ENCODE peak calls at places on chromosomes 13 and 19, in nine cellular contexts. U, E, I, D, F, M, T, J and W are unnamed samples.

GRCh38 chr19:39052243-39052746 is 19.9 kb upstream of the FBXO27 start:
- DNase-seq in U (peak; percentile 73), E (peak; percentile 75), I (no peak), D (peak; percentile 27), F (peak; percentile 47), M (peak; percentile 60), T (peak; percentile 69), J (peak; percentile 58), W (peak; percentile 52)

GRCh38 chr19:19643158-19644053 is at the start of gene GMIP:
- DNase-seq in U (peak; percentile 73), E (peak; percentile 87), I (no peak), D (peak; percentile 75), F (peak; percentile 30), M (peak; percentile 41), T (peak; percentile 43), J (peak; percentile 29), W (peak; percentile 24)

GRCh38 chr19:39415111-39416046 is 2.9 kb downstream of the PLEKHG2 start:
- DNase-seq in U (no peak), E (no peak), I (no peak), D (no peak), F (no peak), M (no peak), T (no peak), J (no peak), W (no peak)

GRCh38 chr13:30639671-30640070 is 22.0 kb downstream of the USPL1 start:
- DNase-seq in U (no peak), E (no peak), I (no peak), D (no peak), F (no peak), M (no peak), T (peak; percentile 80), J (peak; percentile 36), W (no peak)

GRCh38 chr19:10000171-10000826 is 10.0 kb downstream of the COL5A3 start:
- DNase-seq in U (peak; percentile 55), E (peak; percentile 68), I (no peak), D (peak; percentile 49), F (no peak), M (peak; percentile 72), T (peak; percentile 72), J (peak; percentile 70), W (peak; percentile 59)

GRCh38 chr19:19587776-19588175 is 30.7 kb downstream of the PBX4 start:
- DNase-seq in U (no peak), E (no peak), I (no peak), D (no peak), F (no peak), M (no peak), T (no peak), J (no peak), W (no peak)

GRCh38 chr13:114101325-114101821 is 31.1 kb downstream of the RASA3 start:
- DNase-seq in U (peak; percentile 11), E (peak; percentile 45), I (peak; percentile 42), D (no peak), F (no peak), M (peak; percentile 39), T (no peak), J (no peak), W (no peak)

GRCh38 chr13:67230774-67231480 is 791 bp upstream of the PCDH9 start:
- DNase-seq in U (peak; percentile 56), E (peak; percentile 69), I (peak; percentile 57), D (peak; percentile 40), F (peak; percentile 51), M (peak; percentile 75), T (peak; percentile 74), J (peak; percentile 64), W (peak; percentile 78)

GRCh38 chr13:109778102-109778542 is 8.3 kb downstream of the IRS2 start:
- DNase-seq in U (peak; percentile 83), E (no peak), I (no peak), D (no peak), F (no peak), M (no peak), T (no peak), J (peak; percentile 39), W (peak; percentile 65)

GRCh38 chr19:45446295-45446694 is 21.5 kb upstream of the FOSB start:
- DNase-seq in U (peak; percentile 56), E (no peak), I (no peak), D (no peak), F (no peak), M (peak; percentile 60), T (peak; percentile 71), J (peak; percentile 52), W (peak; percentile 53)

GRCh38 chr13:80235131-80235530 is 105.8 kb downstream of the SPRY2 start:
- DNase-seq in U (no peak), E (no peak), I (no peak), D (no peak), F (no peak), M (peak; percentile 46), T (peak; percentile 57), J (no peak), W (peak; percentile 47)

GRCh38 chr19:4633140-4633967 is 6.0 kb upstream of the TNFAIP8L1 start:
- DNase-seq in U (peak; percentile 87), E (peak; percentile 74), I (no peak), D (peak; percentile 63), F (peak; percentile 74), M (peak; percentile 68), T (peak; percentile 84), J (peak; percentile 85), W (peak; percentile 78)

GRCh38 chr13:77511552-77511951 is 24.0 kb upstream of the SCEL start:
- DNase-seq in U (peak; percentile 35), E (no peak), I (no peak), D (no peak), F (peak; percentile 7), M (no peak), T (peak; percentile 33), J (no peak), W (no peak)

GRCh38 chr13:99777873-99778272 is 193.7 kb downstream of the ZIC5 start:
- DNase-seq in U (no peak), E (no peak), I (no peak), D (no peak), F (no peak), M (no peak), T (no peak), J (no peak), W (no peak)

DNA sequence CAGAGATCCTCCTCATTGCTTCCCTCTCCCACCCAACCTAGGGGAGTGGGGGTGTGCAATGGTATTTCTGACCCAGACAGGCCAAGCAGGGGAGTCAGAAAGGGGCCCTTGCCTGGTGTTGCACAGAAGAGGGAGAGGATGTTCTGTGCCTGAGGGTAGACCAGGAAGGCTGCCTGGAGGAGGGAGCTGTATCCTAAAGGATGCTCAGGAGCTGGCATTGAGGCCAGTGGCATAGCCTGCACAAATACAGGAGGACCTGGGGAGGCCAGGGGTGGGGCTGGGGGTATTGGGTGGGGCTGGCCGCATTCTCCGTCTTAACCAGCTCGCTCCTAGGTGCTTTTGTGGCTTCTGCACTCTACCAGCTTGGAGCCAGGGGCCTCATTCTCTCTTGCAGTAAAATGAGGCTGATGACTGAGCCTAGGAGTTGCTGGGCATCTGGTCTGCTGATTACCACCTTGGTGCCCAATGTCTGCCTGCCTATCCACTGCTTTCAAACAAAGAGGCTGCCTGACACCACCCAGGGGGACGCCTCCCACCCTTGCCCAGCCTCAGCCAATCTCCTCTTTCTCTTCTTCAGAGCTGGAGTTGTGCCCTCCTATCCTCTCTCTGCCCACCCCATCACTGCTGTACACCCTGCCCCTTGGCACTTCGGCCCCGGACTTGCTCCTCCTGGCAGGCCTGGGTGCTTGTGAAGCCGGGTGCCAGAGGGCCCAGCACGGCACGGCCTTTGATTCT is 4.6 kb downstream of the RNF225 start:
- DNase-seq in U (no peak), E (no peak), I (peak; percentile 67), D (no peak), F (no peak), M (no peak), T (no peak), J (no peak), W (no peak)
- H3K4me3 ChIP-seq in U (no peak overlapping the region), E (no peak overlapping the region), I (peak overlapping the region; percentile 60), D (peak overlapping the region; percentile 50), F (peak overlapping the region; percentile 47), M (peak overlapping the region; percentile 30), T (peak overlapping the region; percentile 63), J (peak overlapping the region; percentile 52), W (peak overlapping the region; percentile 63)

DNA sequence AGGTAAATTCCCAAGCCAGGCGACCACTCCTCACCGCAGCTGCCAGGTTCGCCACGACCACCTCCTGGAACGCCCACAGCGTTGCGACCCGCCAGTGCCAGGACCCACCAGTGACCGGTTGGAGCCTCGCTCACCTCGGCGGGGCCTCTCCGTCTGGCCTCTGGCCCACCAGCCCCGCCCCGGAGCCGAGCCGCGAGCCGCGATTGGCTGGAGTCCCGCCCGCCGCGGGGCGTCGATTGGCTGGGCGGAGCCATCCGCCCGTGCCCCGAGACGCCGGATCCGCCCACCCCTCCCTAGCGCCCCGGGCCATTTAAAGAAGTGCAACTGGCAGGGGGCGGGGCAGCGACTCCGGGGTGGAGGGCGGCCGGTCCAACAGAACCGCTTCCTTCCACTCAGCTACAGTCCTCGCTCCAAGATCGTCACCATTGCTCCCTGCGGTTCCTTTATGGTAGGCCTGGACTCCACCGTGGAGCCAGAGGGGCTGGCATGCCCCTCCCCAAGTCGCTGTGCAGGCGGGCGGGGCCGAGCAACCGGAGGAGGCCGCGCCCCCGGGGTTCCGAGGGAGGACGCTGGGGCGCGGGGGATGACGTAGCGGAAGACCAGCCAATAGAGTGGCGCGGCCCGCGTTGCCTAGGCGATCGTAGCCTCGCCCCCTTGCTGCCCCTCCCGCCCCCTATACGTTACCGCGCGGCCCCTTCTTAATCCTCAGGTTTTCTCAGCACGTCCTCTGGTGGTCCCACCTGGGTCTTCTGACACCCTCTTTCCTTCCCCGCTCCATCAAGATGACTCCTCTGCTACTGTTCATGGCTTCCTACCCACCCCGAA is at the start of gene SERTAD3:
- DNase-seq in U (peak; percentile 96), E (peak; percentile 98), I (peak; percentile 97), D (peak; percentile 96), F (peak; percentile 95), M (peak; percentile 94), T (peak; percentile 95), J (peak; percentile 91), W (peak; percentile 97)
- TF ChIP-seq CTCF in U (no peak), E (no peak), I (peak; percentile 49), D (no peak), F (no peak), M (peak; percentile 18), T (peak; percentile 25), J (peak; percentile 38), W (peak; percentile 35)

DNA sequence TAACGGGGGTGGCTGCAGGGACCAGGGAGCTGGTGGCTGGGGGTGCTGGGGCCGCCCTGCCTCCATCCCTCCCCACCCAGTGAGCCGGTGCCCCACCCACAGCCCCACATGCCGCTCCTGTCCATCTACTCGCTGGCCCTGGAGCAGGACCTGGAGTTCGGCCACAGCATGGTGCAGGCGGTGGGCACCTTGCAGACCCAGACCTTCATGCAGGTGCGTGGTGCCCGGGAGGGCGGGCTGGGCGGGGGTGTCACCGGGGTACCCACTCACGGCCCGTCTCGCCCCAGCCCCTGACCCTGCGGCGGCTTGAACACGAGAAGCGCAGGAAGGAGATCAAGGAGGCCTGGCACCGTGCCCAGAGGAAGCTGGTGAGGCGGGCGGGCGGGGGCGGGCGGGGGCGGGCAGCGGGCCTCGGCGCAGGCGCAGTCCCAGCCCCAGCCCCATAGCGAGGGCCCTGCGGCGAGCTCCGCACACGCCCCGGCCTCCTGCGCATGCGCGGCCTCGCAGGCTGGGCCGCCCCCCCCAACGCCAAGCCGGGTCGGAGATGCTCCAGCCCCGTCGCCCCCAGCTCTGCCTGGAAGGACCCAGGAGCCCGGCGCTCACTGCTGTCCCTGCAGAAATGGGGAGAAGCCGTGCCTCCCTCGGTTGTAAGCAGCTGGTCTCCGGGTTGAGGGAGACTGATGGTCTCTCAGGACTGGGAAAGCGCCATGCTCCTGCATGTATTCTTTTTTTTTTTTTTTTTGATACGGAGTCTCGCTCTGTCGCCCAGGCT is 7.7 kb downstream of the ARHGAP45 start:
- DNase-seq in U (no peak), E (peak; percentile 90), I (peak; percentile 88), D (no peak), F (no peak), M (no peak), T (no peak), J (no peak), W (no peak)
- H3K4me3 ChIP-seq in U (no peak overlapping the region), E (no peak overlapping the region), I (peak overlapping the region; percentile 24), D (no peak overlapping the region), F (no peak overlapping the region), M (no peak overlapping the region), T (peak overlapping the region; percentile 10), J (peak overlapping the region; percentile 29), W (no peak overlapping the region)

GRCh38 chr19:14085309-14085995 is at the start of gene C19orf67:
- DNase-seq in U (no peak), E (no peak), I (no peak), D (no peak), F (no peak), M (no peak), T (no peak), J (no peak), W (no peak)
- TF ChIP-seq CTCF in U (no peak), E (no peak), I (no peak), D (no peak), F (no peak), M (no peak), T (no peak), J (no peak), W (no peak)